ENCODE peak calls at places on chromosome 5, in five cellular contexts. P is upper lobe of left lung, H is foreskin fibroblast, A is COR-L47, K is MV-4-11. S is an unnamed sample.

GRCh38 chr5:56024810-56025302 is 30.1 kb upstream of the IL6ST start:
- DNase-seq in H (no peak), A (no peak), P (no peak), K (no peak), S (no peak)

GRCh38 chr5:8061140-8061469 is 192.2 kb downstream of the MTRR start:
- DNase-seq in K (peak; percentile 1), H (no peak), A (no peak), P (no peak), S (peak; percentile 28)

GRCh38 chr5:179867079-179867465 is 8.5 kb upstream of the MRNIP start:
- DNase-seq in P (no peak), K (no peak), H (no peak), A (no peak), S (no peak)

GRCh38 chr5:131473731-131474130 is 161.3 kb downstream of the RAPGEF6 start:
- DNase-seq in P (no peak), H (no peak), A (no peak), K (no peak), S (no peak)

GRCh38 chr5:123696948-123697347 is 185.0 kb downstream of the CSNK1G3 start:
- DNase-seq in A (no peak), P (no peak), K (no peak), H (peak; percentile 60), S (peak; percentile 56)

GRCh38 chr5:138895918-138896317 is 20.8 kb upstream of the LRRTM2 start:
- DNase-seq in P (no peak), A (no peak), H (no peak), K (no peak), S (no peak)

GRCh38 chr5:67196537-67197059 is at the start of gene CD180:
- DNase-seq in P (no peak), K (peak; percentile 70), H (no peak), A (no peak), S (no peak)

GRCh38 chr5:37738057-37738691 is 101.7 kb downstream of the GDNF start:
- DNase-seq in H (peak; percentile 92), K (peak; percentile 91), A (no peak), P (no peak), S (no peak)

GRCh38 chr5:135309391-135310327 is 89.4 kb downstream of the MACROH2A1 start:
- DNase-seq in P (no peak), H (no peak), K (peak; percentile 44), A (no peak), S (no peak)

GRCh38 chr5:10427201-10427600 is 14.5 kb upstream of the ROPN1L start:
- DNase-seq in H (no peak), K (no peak), P (no peak), A (no peak), S (no peak)

GRCh38 chr5:149563461-149563860 is 12.2 kb upstream of the CSNK1A1 start:
- DNase-seq in A (no peak), P (no peak), K (no peak), H (peak; percentile 53), S (no peak)

GRCh38 chr5:67268233-67269011 is 71.8 kb upstream of the CD180 start:
- DNase-seq in K (no peak), P (peak; percentile 59), H (peak; percentile 98), A (peak; percentile 22), S (peak; percentile 82)

GRCh38 chr5:122351416-122352157 is 39.5 kb downstream of the SNCAIP start:
- DNase-seq in K (no peak), P (no peak), A (peak; percentile 11), H (no peak), S (no peak)

GRCh38 chr5:73374520-73375235 is 73.9 kb downstream of the FOXD1 start:
- DNase-seq in A (no peak), P (no peak), H (peak; percentile 73), K (no peak), S (no peak)

GRCh38 chr5:33936004-33936380 is 194 bp upstream of the RXFP3 start:
- DNase-seq in A (no peak), P (peak; percentile 25), H (peak; percentile 47), K (no peak), S (peak; percentile 87)

GRCh38 chr5:170632985-170633234 is 129.1 kb downstream of the KCNIP1 start:
- DNase-seq in A (peak; percentile 29), K (no peak), P (peak; percentile 41), H (no peak), S (peak; percentile 97)

GRCh38 chr5:135441256-135441915 is 5.8 kb downstream of the DCANP1 start:
- DNase-seq in K (peak; percentile 75), A (no peak), P (no peak), H (no peak), S (no peak)

GRCh38 chr5:149618581-149619248 is 37.4 kb downstream of the ARHGEF37 start:
- DNase-seq in P (no peak), A (peak; percentile 41), K (peak; percentile 32), H (peak; percentile 48), S (peak; percentile 43)

GRCh38 chr5:93304851-93305250 is 276.2 kb downstream of the NR2F1-AS1 start:
- DNase-seq in A (no peak), K (no peak), P (no peak), H (no peak), S (no peak)

GRCh38 chr5:108481355-108481931 is 99.5 kb upstream of the FBXL17 start:
- DNase-seq in P (no peak), K (no peak), A (peak; percentile 58), H (peak; percentile 5), S (peak; percentile 33)

GRCh38 chr5:38445374-38446028 is 110.9 kb downstream of the LIFR start:
- DNase-seq in K (no peak), H (no peak), P (peak; percentile 43), A (no peak), S (no peak)

GRCh38 chr5:90488791-90489190 is 14.1 kb downstream of the POLR3G start:
- DNase-seq in H (peak; percentile 38), A (no peak), P (no peak), K (peak; percentile 18), S (no peak)

GRCh38 chr5:10902145-10902544 is 141.1 kb upstream of the DAP start:
- DNase-seq in P (no peak), K (no peak), A (no peak), H (peak; percentile 54), S (no peak)

GRCh38 chr5:134840811-134841210 is 5.0 kb upstream of the C5orf24 start:
- DNase-seq in P (no peak), A (no peak), K (no peak), H (no peak), S (no peak)

S was measured in retina.